ENCODE peak calls at places on chromosomes 4 and X, in eight cellular contexts. H, R, F, S, K, V, Q and J are unnamed samples.
A peak's percentile ranks its signal among the peaks of the same experiment; 100 is the strongest.

GRCh38 chr4:75327804-75328512 is 186.2 kb downstream of the RCHY1 start:
- DNase-seq in R (peak; percentile 18), Q (no peak), F (no peak), S (no peak), H (no peak), V (peak; percentile 48), K (no peak), J (no peak)

GRCh38 chrX:69158166-69159040 is 6.8 kb downstream of the PJA1 start:
- DNase-seq in S (no peak), R (peak; percentile 25), Q (peak; percentile 26), K (no peak), F (no peak), V (peak; percentile 78), H (no peak), J (peak; percentile 44)

GRCh38 chr4:13483142-13484044 is 747 bp downstream of the RAB28 start:
- DNase-seq in K (peak; percentile 47), H (no peak), F (peak; percentile 33), V (peak; percentile 86), Q (no peak), S (no peak), R (peak; percentile 24), J (no peak)

GRCh38 chrX:48636776-48637175 is 39.5 kb downstream of the WDR13 start:
- DNase-seq in F (no peak), R (no peak), H (no peak), V (no peak), S (no peak), Q (no peak), K (no peak), J (no peak)

GRCh38 chr4:8769645-8770517 is 101.8 kb downstream of the HMX1 start:
- DNase-seq in H (no peak), V (no peak), K (no peak), S (no peak), Q (no peak), F (no peak), R (no peak), J (no peak)

GRCh38 chr4:37594095-37594494 is 92.1 kb downstream of the RELL1 start:
- DNase-seq in S (no peak), H (no peak), Q (no peak), R (no peak), K (no peak), V (no peak), F (no peak), J (no peak)

GRCh38 chrX:66731398-66731797 is 92.5 kb upstream of the EDA2R start:
- DNase-seq in Q (peak; percentile 5), R (no peak), V (peak; percentile 2), S (no peak), H (no peak), K (peak; percentile 20), F (peak; percentile 70), J (no peak)

GRCh38 chrX:154732421-154733071 is 18.3 kb downstream of the GAB3 start:
- DNase-seq in F (no peak), K (no peak), V (peak; percentile 94), R (no peak), S (no peak), Q (no peak), H (no peak), J (no peak)

GRCh38 chr4:102819588-102820365 is 7.6 kb downstream of the UBE2D3 start:
- DNase-seq in R (no peak), K (no peak), S (no peak), V (no peak), Q (peak; percentile 64), H (no peak), F (no peak), J (no peak)

GRCh38 chrX:11427082-11428033 is 134.1 kb downstream of the AMELX start:
- DNase-seq in K (no peak), F (peak; percentile 77), H (no peak), Q (no peak), V (no peak), R (peak; percentile 27), S (peak; percentile 9), J (peak; percentile 68)

GRCh38 chrX:8726031-8726652 is 5.8 kb downstream of the ANOS1 start:
- DNase-seq in S (no peak), V (peak; percentile 72), K (no peak), Q (no peak), R (no peak), H (no peak), F (no peak), J (no peak)

GRCh38 chr4:41256131-41256739 is 493 bp upstream of the UCHL1 start:
- DNase-seq in V (peak; percentile 37), R (no peak), H (no peak), Q (no peak), S (no peak), K (no peak), F (no peak), J (no peak)

GRCh38 chr4:3871881-3872833 is 106.0 kb downstream of the ADRA2C start:
- DNase-seq in V (no peak), Q (no peak), H (no peak), S (no peak), F (no peak), K (no peak), R (no peak), J (no peak)

GRCh38 chr4:53014881-53015280 is 152.8 kb downstream of the RASL11B start:
- DNase-seq in Q (no peak), R (no peak), K (no peak), F (no peak), H (no peak), V (no peak), S (no peak), J (no peak)

GRCh38 chr4:118883861-118884260 is 4.8 kb upstream of the SYNPO2 start:
- DNase-seq in R (no peak), S (no peak), H (no peak), F (no peak), V (no peak), Q (no peak), K (no peak), J (no peak)

GRCh38 chr4:111519683-111520082 is 625.6 kb upstream of the FAM241A start:
- DNase-seq in H (no peak), F (no peak), V (no peak), S (no peak), R (no peak), K (no peak), Q (no peak), J (no peak)

GRCh38 chr4:184861047-184861446 is 35.3 kb upstream of the ACSL1 start:
- DNase-seq in Q (no peak), R (no peak), F (no peak), S (no peak), H (no peak), K (no peak), V (no peak), J (no peak)

GRCh38 chr4:33171873-33172550 is 2451.8 kb downstream of the PCDH7 start:
- DNase-seq in Q (no peak), V (peak; percentile 3), H (no peak), R (no peak), F (no peak), S (no peak), K (no peak), J (no peak)

GRCh38 chr4:7699040-7699439 is 240.6 kb downstream of the AFAP1 start:
- DNase-seq in F (no peak), V (peak; percentile 79), K (peak; percentile 76), Q (no peak), R (no peak), H (no peak), S (no peak), J (no peak)

GRCh38 chr4:182400754-182401153 is 157.6 kb downstream of the TENM3 start:
- DNase-seq in H (no peak), Q (no peak), S (no peak), F (no peak), K (no peak), R (no peak), V (no peak), J (no peak)

GRCh38 chrX:68685722-68686683 is 38.5 kb downstream of the STARD8 start:
- DNase-seq in F (no peak), S (no peak), Q (no peak), R (no peak), V (peak; percentile 72), K (no peak), H (no peak), J (no peak)

GRCh38 chr4:8921465-8921864 is 49.8 kb upstream of the HMX1 start:
- DNase-seq in Q (no peak), H (no peak), R (no peak), V (no peak), F (no peak), S (no peak), K (no peak), J (no peak)

GRCh38 chr4:155667538-155668511 is 1.2 kb downstream of the GUCY1A1 start:
- DNase-seq in S (peak; percentile 41), H (no peak), K (no peak), F (peak; percentile 70), R (no peak), Q (no peak), V (peak; percentile 27), J (peak; percentile 73)

GRCh38 chr4:186946682-186947294 is 223.1 kb upstream of the FAT1 start:
- DNase-seq in Q (no peak), V (peak; percentile 56), S (no peak), F (no peak), K (no peak), H (no peak), R (no peak), J (no peak)

GRCh38 chr4:3436798-3437581 is 4.8 kb upstream of the HGFAC start:
- DNase-seq in R (peak; percentile 53), F (no peak), K (no peak), S (no peak), Q (no peak), H (no peak), V (peak; percentile 84), J (no peak)

GRCh38 chr4:3111461-3111860 is 37.0 kb downstream of the HTT start:
- DNase-seq in Q (no peak), S (no peak), V (peak; percentile 53), K (no peak), R (no peak), F (no peak), H (no peak), J (no peak)

GRCh38 chr4:86893136-86893535 is 914 bp upstream of the C4orf36 start:
- DNase-seq in S (no peak), R (no peak), Q (no peak), K (no peak), F (no peak), V (no peak), H (no peak), J (no peak)

GRCh38 chrX:68829594-68830485 is 1.0 kb downstream of the EFNB1 start:
- DNase-seq in R (no peak), V (peak; percentile 52), K (no peak), H (no peak), Q (peak; percentile 16), F (no peak), S (no peak), J (peak; percentile 71)

GRCh38 chr4:85842540-85842939 is 367.6 kb downstream of the ARHGAP24 start:
- DNase-seq in S (peak; percentile 54), R (peak; percentile 47), F (no peak), Q (no peak), H (no peak), V (peak; percentile 85), K (no peak), J (no peak)

GRCh38 chr4:107210450-107211239 is 174.5 kb upstream of the DKK2 start:
- DNase-seq in R (no peak), F (peak; percentile 32), H (no peak), Q (no peak), S (no peak), V (no peak), K (no peak), J (no peak)

GRCh38 chrX:15511563-15511962 is 11.0 kb downstream of the BMX start:
- DNase-seq in R (no peak), H (no peak), V (no peak), F (no peak), S (peak; percentile 0), K (no peak), Q (no peak), J (no peak)

GRCh38 chr4:133270021-133270570 is 121.0 kb downstream of the PCDH10 start:
- DNase-seq in R (no peak), F (peak; percentile 67), V (peak; percentile 5), K (no peak), Q (no peak), H (no peak), S (no peak), J (no peak)

GRCh38 chrX:10856797-10857196 is 236.4 kb upstream of the MID1 start:
- DNase-seq in S (no peak), Q (no peak), V (no peak), K (no peak), H (no peak), R (no peak), F (no peak), J (no peak)